ENCODE peak calls at places on chromosome 6, in six cellular contexts. G is neural progenitor cell, A is mesendoderm, S is HCT116, V is GM23248, T is hepatocyte. C is an unnamed sample.

GRCh38 chr6:13505345-13505734 is 17.9 kb upstream of the GFOD1 start:
- DNase-seq in G (no peak), A (no peak), S (no peak), V (no peak), T (no peak), C (no peak)

GRCh38 chr6:63510353-63510686 is 62.0 kb upstream of the LOC128125822 start:
- DNase-seq in G (no peak), A (no peak), S (no peak), V (no peak), T (no peak), C (no peak)

GRCh38 chr6:160055378-160055777 is 66.2 kb upstream of the SLC22A1 start:
- DNase-seq in G (no peak), A (no peak), S (no peak), V (no peak), T (no peak), C (no peak)

GRCh38 chr6:20411953-20412352 is 10.3 kb downstream of the E2F3 start:
- DNase-seq in G (no peak), A (no peak), S (no peak), V (no peak), T (no peak), C (no peak)

GRCh38 chr6:166487148-166487547 is 99.3 kb downstream of the RAMACL start:
- DNase-seq in G (no peak), A (no peak), S (no peak), V (no peak), T (no peak), C (no peak)

GRCh38 chr6:32110632-32111031 is 1.5 kb upstream of the TNXB start:
- DNase-seq in G (no peak), A (no peak), S (no peak), V (peak), T (no peak), C (no peak)

GRCh38 chr6:29519291-29520010 is 31.7 kb upstream of the MAS1L start:
- DNase-seq in G (no peak), A (no peak), S (no peak), V (no peak), T (no peak), C (no peak)

GRCh38 chr6:49142422-49143151 is 320.5 kb downstream of the MMUT start:
- DNase-seq in G (peak), A (peak), S (no peak), V (no peak), T (no peak), C (no peak)

GRCh38 chr6:20312581-20312980 is 89.1 kb upstream of the E2F3 start:
- DNase-seq in G (no peak), A (no peak), S (no peak), V (no peak), T (no peak), C (no peak)

GRCh38 chr6:52922161-52922560 is 12.7 kb upstream of the GSTA3 start:
- DNase-seq in G (no peak), A (no peak), S (no peak), V (no peak), T (no peak), C (no peak)

GRCh38 chr6:169807699-169808607 is 56.5 kb downstream of the ERMARD start:
- DNase-seq in G (no peak), A (no peak), S (no peak), V (no peak), T (no peak), C (no peak)

DNA sequence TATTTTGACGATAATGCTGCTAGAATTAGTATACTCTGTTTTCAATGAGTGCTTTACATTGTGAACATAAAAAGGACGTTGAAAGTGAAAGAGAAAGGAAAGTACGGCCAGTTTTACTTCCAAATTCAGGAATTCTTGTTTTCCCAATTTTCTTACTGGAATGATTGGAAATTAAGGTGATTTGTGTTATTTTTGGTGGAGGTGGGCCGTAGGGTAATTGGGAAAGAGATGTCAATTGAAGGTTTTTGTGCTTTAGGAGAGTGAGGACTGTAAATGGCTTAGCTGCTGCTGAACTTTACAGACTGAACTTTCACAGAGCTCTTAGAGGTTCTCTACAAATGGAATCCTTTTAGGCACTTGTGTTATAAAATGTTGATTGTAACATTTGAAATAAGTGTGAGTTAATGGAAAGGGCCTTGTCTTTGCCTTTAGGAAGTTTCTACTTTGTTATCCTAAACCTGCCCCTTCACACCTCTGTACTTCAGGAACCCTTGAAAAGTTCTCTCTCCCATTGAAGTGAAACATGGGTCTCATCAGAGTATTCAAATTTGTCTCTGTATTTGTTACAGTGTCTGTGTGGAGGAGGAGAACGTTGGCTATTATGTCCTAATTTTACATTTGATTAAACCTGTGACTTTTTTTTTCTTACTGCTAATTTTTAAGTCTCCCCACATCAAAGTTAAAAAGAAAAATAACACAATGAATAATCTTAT is 256.4 kb downstream of the ARID1B start:
- DNase-seq in G (no peak), A (no peak), S (no peak), V (peak), T (no peak), C (peak)
- H3K4me3 ChIP-seq in G (no peak), A (no peak), S (no peak), V (peak), T (no peak), C (peak)

GRCh38 chr6:71394001-71394432 is 105.4 kb downstream of the OGFRL1 start:
- DNase-seq in G (no peak), A (no peak), S (no peak), V (peak), T (no peak), C (no peak)
- H3K4me2 ChIP-seq in G (no peak), A (no peak), S (no peak), V (peak), T (peak), C (no peak)

GRCh38 chr6:161226005-161226964 is 47.6 kb downstream of the AGPAT4 start:
- DNase-seq in G (no peak), A (no peak), S (no peak), V (no peak), T (no peak), C (no peak)

GRCh38 chr6:161227004-161227950 is 46.6 kb downstream of the AGPAT4 start:
- DNase-seq in G (no peak), A (no peak), S (no peak), V (no peak), T (no peak), C (no peak)

GRCh38 chr6:161228096-161228495 is 45.8 kb downstream of the AGPAT4 start:
- DNase-seq in G (no peak), A (no peak), S (no peak), V (peak), T (no peak), C (no peak)

GRCh38 chr6:161223646-161224045 is 50.2 kb downstream of the AGPAT4 start:
- DNase-seq in G (no peak), A (no peak), S (no peak), V (no peak), T (no peak), C (no peak)

GRCh38 chr6:161225677-161226004 is 48.2 kb downstream of the AGPAT4 start:
- DNase-seq in G (no peak), A (peak), S (no peak), V (no peak), T (no peak), C (no peak)
- H3K4me3 ChIP-seq in G (no peak), A (no peak), S (no peak), V (no peak), T (no peak), C (no peak)

GRCh38 chr6:154874684-154875594 is 120.2 kb upstream of the TIAM2 start:
- DNase-seq in G (no peak), A (peak), S (no peak), V (peak), T (no peak), C (peak)
- H3K4me2 ChIP-seq in G (no peak), A (no peak), S (no peak), V (no peak), T (no peak), C (peak)

GRCh38 chr6:154447929-154448328 is 62.6 kb downstream of the CNKSR3 start:
- DNase-seq in G (no peak), A (no peak), S (no peak), V (peak), T (peak), C (no peak)

GRCh38 chr6:154445417-154445816 is 65.1 kb downstream of the CNKSR3 start:
- DNase-seq in G (no peak), A (no peak), S (no peak), V (no peak), T (no peak), C (no peak)

GRCh38 chr6:154446984-154447383 is 63.5 kb downstream of the CNKSR3 start:
- DNase-seq in G (no peak), A (no peak), S (no peak), V (no peak), T (no peak), C (no peak)

GRCh38 chr6:154450498-154450897 is 60.0 kb downstream of the CNKSR3 start:
- DNase-seq in G (no peak), A (no peak), S (no peak), V (no peak), T (no peak), C (no peak)

GRCh38 chr6:154448448-154449096 is 61.9 kb downstream of the CNKSR3 start:
- DNase-seq in G (no peak), A (no peak), S (no peak), V (peak), T (peak), C (no peak)
- H3K4me3 ChIP-seq in G (no peak), A (no peak), S (no peak), V (peak), T (no peak), C (no peak)

DNA sequence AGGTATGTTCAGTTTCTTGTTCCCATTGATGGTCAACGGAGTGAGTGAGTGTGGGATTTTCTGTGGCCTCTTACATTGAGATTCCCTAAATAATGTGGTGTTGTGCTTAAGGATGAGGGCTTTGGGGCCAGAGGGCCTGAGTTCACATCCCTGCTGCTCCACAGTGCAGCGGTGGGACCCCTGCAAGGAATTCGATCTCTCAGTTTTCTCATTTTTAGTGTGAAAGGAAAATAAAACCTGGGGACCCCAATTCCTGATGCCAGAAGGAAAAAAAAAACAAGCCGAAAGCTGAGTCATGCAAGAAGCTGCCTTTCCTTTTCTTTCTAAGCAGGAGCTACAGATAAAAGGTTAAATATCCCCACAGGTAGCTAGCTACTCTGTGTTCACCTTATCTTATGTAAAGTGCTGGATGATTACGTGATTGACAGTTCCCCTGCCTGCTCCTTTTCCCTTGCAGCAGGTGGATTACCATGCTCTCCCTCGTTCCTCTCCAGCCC is 120.2 kb upstream of the CLDN20 start:
- DNase-seq in G (peak), A (peak), S (no peak), V (peak), T (no peak), C (no peak)
- H3K4me2 ChIP-seq in G (no peak), A (no peak), S (no peak), V (peak), T (peak), C (peak)